ENCODE peak calls at places on chromosomes 2 and 18, in six cellular contexts. V, M, R, O, T and N are unnamed samples.

GRCh38 chr2:170361359-170361936 is 183.5 kb downstream of the MYO3B start:
- DNase-seq in M (no peak), V (peak), O (peak), R (peak), T (peak), N (no peak)

GRCh38 chr2:47429795-47430194 is 26.8 kb downstream of the MSH2 start:
- DNase-seq in O (no peak), M (no peak), R (no peak), V (no peak), T (no peak), N (no peak)

GRCh38 chr2:112216158-112216557 is 38.7 kb downstream of the ZC3H8 start:
- DNase-seq in R (no peak), V (no peak), T (no peak), M (no peak), O (no peak), N (no peak)

GRCh38 chr2:117958186-117958585 is 55.7 kb downstream of the CCDC93 start:
- DNase-seq in R (no peak), M (no peak), V (no peak), O (no peak), T (no peak), N (no peak)

GRCh38 chr2:197137234-197137633 is 173.3 kb downstream of the ANKRD44 start:
- DNase-seq in T (no peak), O (no peak), R (no peak), V (no peak), M (no peak), N (no peak)

GRCh38 chr2:236507393-236508085 is 62.1 kb upstream of the ACKR3 start:
- DNase-seq in R (no peak), V (peak), M (no peak), O (peak), T (no peak), N (peak)

GRCh38 chr2:98015681-98016080 is 19.9 kb upstream of the TMEM131 start:
- DNase-seq in T (no peak), V (no peak), M (no peak), R (no peak), O (no peak), N (no peak)

GRCh38 chr18:45167631-45168225 is 447.5 kb upstream of the SLC14A2 start:
- DNase-seq in O (no peak), R (no peak), M (no peak), V (no peak), T (no peak), N (no peak)

GRCh38 chr2:112869258-112869842 is 32.8 kb upstream of the IL1B start:
- DNase-seq in T (peak), O (no peak), R (no peak), M (peak), V (no peak), N (no peak)

GRCh38 chr2:107719141-107719540 is 107.6 kb upstream of the RGPD4 start:
- DNase-seq in O (no peak), R (no peak), V (no peak), M (no peak), T (no peak), N (no peak)

GRCh38 chr2:14621114-14621513 is 11.4 kb upstream of the LRATD1 start:
- DNase-seq in T (no peak), R (no peak), O (no peak), V (no peak), M (no peak), N (no peak)

GRCh38 chr2:226970362-226970761 is 134.5 kb downstream of the RHBDD1 start:
- DNase-seq in R (no peak), M (no peak), T (no peak), V (no peak), O (no peak), N (no peak)

GRCh38 chr2:42360493-42360889 is 526 bp downstream of the COX7A2L start:
- DNase-seq in V (no peak), O (no peak), M (no peak), R (peak), T (no peak), N (no peak)

GRCh38 chr2:10963155-10963554 is 51.4 kb downstream of the KCNF1 start:
- DNase-seq in R (no peak), O (no peak), M (no peak), V (no peak), T (no peak), N (no peak)
- H3K27ac ChIP-seq in R (no peak), O (no peak), M (no peak), V (no peak), T (no peak), N (no peak)

DNA sequence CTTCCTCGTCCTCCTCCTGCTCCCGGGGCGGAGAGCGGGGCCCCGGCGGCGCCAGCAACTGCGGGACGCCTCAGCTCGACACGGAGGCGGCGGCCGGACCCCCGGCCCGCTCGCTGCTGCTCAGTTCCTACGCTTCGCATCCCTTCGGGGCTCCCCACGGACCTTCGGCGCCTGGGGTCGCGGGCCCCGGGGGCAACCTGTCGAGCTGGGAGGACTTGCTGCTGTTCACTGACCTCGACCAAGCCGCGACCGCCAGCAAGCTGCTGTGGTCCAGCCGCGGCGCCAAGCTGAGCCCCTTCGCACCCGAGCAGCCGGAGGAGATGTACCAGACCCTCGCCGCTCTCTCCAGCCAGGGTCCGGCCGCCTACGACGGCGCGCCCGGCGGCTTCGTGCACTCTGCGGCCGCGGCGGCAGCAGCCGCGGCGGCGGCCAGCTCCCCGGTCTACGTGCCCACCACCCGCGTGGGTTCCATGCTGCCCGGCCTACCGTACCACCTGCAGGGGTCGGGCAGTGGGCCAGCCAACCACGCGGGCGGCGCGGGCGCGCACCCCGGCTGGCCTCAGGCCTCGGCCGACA is 2.0 kb downstream of the GATA6 start:
- DNase-seq in O (no peak), R (no peak), M (no peak), V (no peak), T (no peak), N (no peak)
- H3K27ac ChIP-seq in O (no peak), R (no peak), M (peak), V (no peak), T (peak), N (no peak)

DNA sequence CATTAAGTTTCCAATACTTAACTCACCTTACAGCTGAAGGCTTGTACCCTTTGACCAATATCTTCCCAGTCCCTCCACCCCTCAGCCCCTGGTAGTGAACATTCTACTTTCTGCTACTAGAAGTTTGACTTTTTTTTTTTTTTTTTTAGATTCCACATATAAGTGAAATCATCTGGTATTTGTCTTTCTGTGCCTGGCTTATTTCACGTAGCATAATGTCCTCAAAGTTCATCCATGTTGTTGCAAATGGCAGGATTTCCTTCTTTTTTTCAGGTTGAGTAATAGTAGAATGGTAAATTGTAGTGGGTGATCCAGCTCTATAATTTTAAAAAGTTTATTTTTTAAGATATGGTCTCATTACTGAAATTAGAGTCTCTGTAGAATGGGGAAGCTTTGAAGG is 316.0 kb downstream of the MTX2 start:
- DNase-seq in O (no peak), R (no peak), T (no peak), M (no peak), V (no peak), N (no peak)
- H3K27ac ChIP-seq in O (no peak), R (no peak), T (no peak), M (no peak), V (no peak), N (no peak)

GRCh38 chr2:36780231-36780808 is 83.8 kb downstream of the VIT start:
- DNase-seq in O (no peak), V (peak), R (peak), T (no peak), M (no peak), N (no peak)
- H3K27ac ChIP-seq in O (no peak), V (no peak), R (no peak), T (no peak), M (no peak), N (no peak)